ENCODE peak calls at places on chromosomes 12 and 14, in four cellular contexts. I is AG04449, Z is astrocyte of the cerebellum, N is cardiac muscle cell. K is an unnamed sample.

GRCh38 chr12:89951050-89951693 is 242.5 kb upstream of the ATP2B1 start:
- DNase-seq in Z (no peak), N (no peak), I (no peak), K (no peak)

GRCh38 chr14:105477659-105478623 is 3.3 kb downstream of the CRIP2 start:
- DNase-seq in Z (no peak), N (no peak), I (no peak), K (no peak)

GRCh38 chr14:69719501-69719951 is 47.4 kb upstream of the SRSF5 start:
- DNase-seq in N (no peak), I (peak; percentile 90), Z (peak; percentile 90), K (peak; percentile 85)

GRCh38 chr12:85865905-85866304 is 8.2 kb upstream of the NTS start:
- DNase-seq in Z (no peak), N (peak; percentile 8), I (no peak), K (no peak)

GRCh38 chr12:104733717-104734175 is 224.3 kb downstream of the SLC41A2 start:
- DNase-seq in I (no peak), Z (no peak), N (no peak), K (no peak)

GRCh38 chr12:51187370-51187987 is 14.5 kb upstream of the TFCP2 start:
- DNase-seq in I (no peak), Z (no peak), N (no peak), K (no peak)

GRCh38 chr12:96989916-96990315 is 82.9 kb downstream of the NEDD1 start:
- DNase-seq in Z (no peak), I (no peak), N (peak; percentile 36), K (no peak)

GRCh38 chr12:103791350-103791920 is 49.6 kb downstream of the NT5DC3 start:
- DNase-seq in N (no peak), Z (no peak), I (no peak), K (no peak)

GRCh38 chr14:53278602-53279506 is 125.7 kb upstream of the DDHD1 start:
- DNase-seq in Z (no peak), N (no peak), I (no peak), K (no peak)

GRCh38 chr14:81453166-81453766 is 53.1 kb upstream of the STON2 start:
- DNase-seq in N (peak; percentile 48), I (no peak), Z (peak; percentile 42), K (peak; percentile 8)

GRCh38 chr14:20630340-20631022 is 11.0 kb downstream of the OR6S1 start:
- DNase-seq in Z (no peak), I (no peak), N (peak; percentile 40), K (no peak)

GRCh38 chr12:122235741-122236140 is 9.9 kb upstream of the DIABLO start:
- DNase-seq in Z (no peak), N (no peak), I (no peak), K (no peak)

GRCh38 chr12:69570000-69570516 is 15.2 kb upstream of the CCT2 start:
- DNase-seq in I (peak; percentile 41), Z (peak; percentile 50), N (no peak), K (no peak)

GRCh38 chr12:69566603-69567002 is 18.7 kb upstream of the CCT2 start:
- DNase-seq in N (no peak), Z (no peak), I (no peak), K (no peak)

GRCh38 chr12:69569236-69569635 is 16.0 kb upstream of the CCT2 start:
- DNase-seq in N (no peak), Z (no peak), I (no peak), K (no peak)

GRCh38 chr12:69575346-69575745 is 9.9 kb upstream of the CCT2 start:
- DNase-seq in N (no peak), I (no peak), Z (no peak), K (no peak)

DNA sequence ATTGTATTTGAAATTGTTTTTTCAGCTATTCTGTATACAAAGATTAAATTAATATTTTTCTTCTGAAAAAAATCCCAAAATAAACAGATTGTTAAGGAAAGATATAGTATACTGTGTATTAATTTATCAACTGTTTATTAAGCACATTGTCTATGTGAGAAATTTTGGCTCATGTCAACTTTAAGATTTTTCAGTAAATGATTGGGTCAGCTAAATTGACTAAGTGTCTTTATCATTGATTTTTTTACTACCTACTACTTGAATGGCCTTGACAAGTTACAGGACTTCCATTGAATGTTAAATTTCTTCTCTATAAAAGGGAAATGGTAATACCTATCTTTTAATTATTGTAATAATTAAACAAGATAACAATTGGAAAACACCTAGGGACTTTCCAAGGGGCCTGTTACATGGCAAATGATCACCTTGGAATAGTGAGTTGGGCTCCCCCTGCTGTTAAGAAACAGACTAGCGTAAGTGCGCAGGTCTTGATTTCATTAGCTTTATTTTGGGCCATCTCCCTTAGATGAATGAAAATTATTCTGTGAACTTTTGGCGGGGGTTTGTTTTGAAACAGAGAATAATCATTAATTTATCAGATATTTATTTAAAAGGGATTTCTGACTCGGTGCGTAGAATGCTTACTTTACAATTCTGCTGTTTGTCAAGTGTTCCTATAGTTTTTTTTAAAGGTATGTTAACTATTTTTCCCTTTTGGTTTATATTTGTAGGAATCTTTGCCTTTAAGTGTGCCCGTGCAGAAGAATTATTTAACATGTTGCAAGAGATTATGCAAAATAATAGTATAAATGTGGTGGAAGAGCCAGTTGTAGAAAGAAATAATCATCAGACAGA is 14.5 kb upstream of the CCT2 start:
- DNase-seq in N (peak; percentile 81), Z (peak; percentile 68), I (no peak), K (no peak)
- TF ChIP-seq CTCF in N (peak; percentile 77), Z (peak; percentile 82), I (peak; percentile 65), K (peak; percentile 75)

DNA sequence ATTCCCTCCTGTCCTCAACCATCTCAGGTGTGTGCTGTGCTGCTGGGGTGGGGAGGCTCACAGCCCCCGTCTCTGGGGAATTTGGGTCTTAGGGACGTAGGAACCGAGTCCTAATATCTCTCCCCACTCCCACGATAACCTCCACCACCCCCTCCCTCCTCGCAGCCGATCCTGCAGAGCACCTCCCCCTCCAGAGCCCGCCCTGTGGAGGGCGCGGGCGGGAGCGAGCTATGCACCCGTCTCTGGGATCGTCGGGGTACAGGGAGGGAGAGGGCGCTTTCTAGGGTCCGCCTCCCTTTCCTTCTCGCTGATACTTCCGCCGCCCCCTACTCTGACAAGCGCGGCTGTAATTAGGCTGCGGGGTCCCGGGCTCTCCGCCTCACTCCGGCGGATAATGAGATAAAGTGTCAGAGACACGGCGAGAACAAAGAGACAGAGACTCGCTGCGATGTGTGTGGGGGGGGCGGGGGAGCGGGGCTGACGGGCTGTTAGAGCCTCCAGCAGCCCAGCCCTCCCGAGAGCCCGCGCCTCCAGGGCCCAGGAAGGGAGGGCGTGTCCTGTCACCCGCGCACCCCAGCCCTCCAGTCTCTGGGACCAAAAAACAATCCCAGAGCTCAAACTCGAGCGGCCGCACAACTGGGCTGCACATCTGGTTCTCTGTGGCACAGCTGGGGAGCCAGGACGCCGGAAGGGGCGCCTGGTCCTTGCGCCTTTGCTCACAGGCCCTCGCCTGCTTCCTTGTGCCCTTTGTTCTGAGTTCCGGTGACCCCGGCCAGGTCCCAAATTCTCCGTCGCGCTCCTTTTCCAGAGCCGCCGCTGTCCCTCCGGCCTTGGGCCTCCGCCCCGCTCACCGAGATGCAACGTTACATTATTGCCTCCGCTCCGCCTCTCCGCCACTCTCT is 8.7 kb downstream of the SHMT2 start:
- DNase-seq in Z (no peak), N (no peak), I (no peak), K (no peak)
- H3K4me3 ChIP-seq in Z (peak overlapping the region; percentile 21), N (peak overlapping the region; percentile 30), I (peak overlapping the region; percentile 52), K (peak overlapping the region; percentile 94)

GRCh38 chr14:73804636-73805035 is 47.0 kb upstream of the PTGR2 start:
- DNase-seq in N (no peak), Z (no peak), I (no peak), K (no peak)
- TF ChIP-seq CTCF in N (no peak), Z (no peak), I (no peak), K (no peak)

DNA sequence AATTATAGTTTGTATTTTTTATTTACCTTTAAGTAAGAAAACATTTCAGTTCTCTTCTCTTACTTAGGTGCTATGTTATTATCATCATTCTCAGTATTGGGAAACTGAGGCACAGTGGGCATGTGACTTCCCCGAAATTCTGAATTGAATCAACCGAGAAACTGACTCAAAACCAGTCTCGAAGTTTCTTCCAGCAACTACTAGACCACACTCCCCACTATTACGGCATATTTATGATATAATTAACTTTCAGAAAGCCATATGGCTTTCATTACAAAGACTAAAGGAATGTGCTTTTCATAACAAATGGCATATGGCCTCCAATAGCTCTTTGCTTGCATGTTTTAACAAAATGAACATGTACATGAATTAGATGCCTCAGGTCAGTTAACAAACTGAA is 182.8 kb upstream of the SLC38A2 start:
- DNase-seq in N (no peak), I (peak; percentile 86), Z (peak; percentile 73), K (peak; percentile 83)
- H3K4me3 ChIP-seq in N (no peak overlapping the region), I (no peak overlapping the region), Z (no peak overlapping the region), K (no peak overlapping the region)

DNA sequence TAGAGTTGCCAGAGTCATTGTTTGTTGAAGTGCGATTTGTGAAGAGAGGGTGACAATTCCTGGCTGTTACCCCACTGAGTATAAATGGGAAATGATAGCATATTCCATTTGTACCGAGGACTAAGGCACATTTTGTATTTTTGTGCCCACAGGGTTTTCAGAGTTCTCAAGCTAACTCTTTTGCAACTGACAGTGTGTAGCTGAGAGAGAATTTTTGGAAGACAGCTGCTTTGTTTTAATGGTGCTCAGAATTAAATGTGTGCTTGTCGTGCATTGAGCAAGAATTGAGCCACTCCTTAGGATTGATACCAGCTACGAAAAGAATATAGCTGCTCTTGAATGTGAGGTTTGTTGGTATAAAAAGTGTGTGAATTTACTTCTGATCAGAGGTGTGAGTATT is 21.7 kb downstream of the ANKRD13A start:
- DNase-seq in N (no peak), I (no peak), Z (no peak), K (no peak)
- TF ChIP-seq CTCF in N (no peak), I (no peak), Z (no peak), K (no peak)

GRCh38 chr12:13203028-13203922 is 6.7 kb downstream of the EMP1 start:
- DNase-seq in I (no peak), Z (no peak), N (peak; percentile 35), K (no peak)

GRCh38 chr12:13208533-13209278 is 12.2 kb downstream of the EMP1 start:
- DNase-seq in I (no peak), Z (no peak), N (peak; percentile 29), K (no peak)

GRCh38 chr12:13206560-13206897 is 10.0 kb downstream of the EMP1 start:
- DNase-seq in N (no peak), I (no peak), Z (no peak), K (no peak)

GRCh38 chr12:13204428-13204827 is 7.9 kb downstream of the EMP1 start:
- DNase-seq in N (no peak), Z (no peak), I (no peak), K (no peak)

GRCh38 chr12:13205809-13206559 is 9.5 kb downstream of the EMP1 start:
- DNase-seq in N (no peak), Z (peak; percentile 97), I (peak; percentile 85), K (peak; percentile 93)
- H3K4me3 ChIP-seq in N (no peak overlapping the region), Z (no peak overlapping the region), I (peak overlapping the region; percentile 19), K (no peak overlapping the region)

DNA sequence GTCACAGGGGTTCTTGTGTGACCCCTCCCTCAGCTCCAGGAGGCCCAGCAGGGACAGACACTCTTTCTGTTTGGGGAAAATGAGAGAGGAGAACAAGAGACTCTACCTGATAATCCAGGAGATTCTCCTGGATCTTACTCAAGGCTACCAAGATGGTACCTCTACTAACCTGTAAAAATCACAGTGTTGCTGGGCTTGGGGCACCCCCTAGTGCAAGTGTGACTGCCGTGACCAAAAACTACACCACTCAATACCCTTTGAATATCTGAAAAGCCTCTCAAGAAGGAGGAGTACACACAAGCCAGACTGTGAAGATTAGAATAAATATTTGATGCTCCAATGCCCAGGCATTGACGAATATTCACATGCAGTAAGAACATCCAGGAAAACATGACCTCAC is 965.3 kb downstream of the LRFN5 start:
- DNase-seq in Z (no peak), N (no peak), I (no peak), K (no peak)
- TF ChIP-seq CTCF in Z (no peak), N (no peak), I (no peak), K (no peak)

GRCh38 chr14:55071870-55072640 is 20.6 kb downstream of the MAPK1IP1L start:
- DNase-seq in I (peak; percentile 90), N (no peak), Z (peak; percentile 91), K (peak; percentile 91)
- H3K4me3 ChIP-seq in I (no peak overlapping the region), N (no peak overlapping the region), Z (no peak overlapping the region), K (no peak overlapping the region)

GRCh38 chr12:49983892-49984291 is 11.1 kb downstream of the AQP6 start:
- DNase-seq in Z (peak; percentile 62), I (peak; percentile 45), N (peak; percentile 62), K (peak; percentile 60)
- TF ChIP-seq CTCF in Z (peak; percentile 29), I (no peak), N (peak; percentile 8), K (no peak)

K was measured in AG09309.